ENCODE peak calls at places on chromosomes 1 and 21, in four cellular contexts. S, X, T and A are unnamed samples.

GRCh38 chr1:66542811-66543767 is 9.1 kb downstream of the SGIP1 start:
- DNase-seq in X (no peak), T (peak; percentile 96), S (no peak), A (no peak)

GRCh38 chr1:186183219-186183618 is 191.8 kb downstream of the TPR start:
- DNase-seq in S (no peak), T (no peak), X (no peak), A (peak; percentile 26)

GRCh38 chr1:170583186-170583585 is 51.2 kb downstream of the GORAB start:
- DNase-seq in S (no peak), T (no peak), X (no peak), A (no peak)

GRCh38 chr1:56200446-56200845 is 378.9 kb downstream of the PLPP3 start:
- DNase-seq in S (no peak), X (no peak), T (peak; percentile 31), A (no peak)

GRCh38 chr1:1927751-1928150 is 8.7 kb upstream of the TMEM52 start:
- DNase-seq in S (no peak), X (no peak), T (no peak), A (peak; percentile 66)

GRCh38 chr1:115572710-115573109 is 69.1 kb upstream of the VANGL1 start:
- DNase-seq in X (no peak), S (no peak), T (no peak), A (no peak)

GRCh38 chr1:36400825-36401601 is 3.3 kb upstream of the LSM10 start:
- DNase-seq in X (no peak), T (no peak), S (peak; percentile 27), A (peak; percentile 85)

GRCh38 chr1:185154912-185155513 is 1.7 kb downstream of the TRMT1L start:
- DNase-seq in X (no peak), T (no peak), S (no peak), A (no peak)

GRCh38 chr1:103250441-103250861 is 142.1 kb upstream of the COL11A1 start:
- DNase-seq in S (no peak), X (no peak), T (no peak), A (no peak)

GRCh38 chr21:28160378-28160777 is 832.3 kb downstream of the LTN1 start:
- DNase-seq in X (no peak), S (no peak), T (no peak), A (no peak)

GRCh38 chr1:15755021-15755642 is 3.5 kb upstream of the FBLIM1 start:
- DNase-seq in T (no peak), S (no peak), X (no peak), A (no peak)

GRCh38 chr1:10210841-10211804 is 753 bp downstream of the KIF1B start:
- DNase-seq in X (no peak), T (no peak), S (no peak), A (peak; percentile 96)

GRCh38 chr1:16017076-16017460 is 775 bp downstream of the HSPB7 start:
- DNase-seq in T (no peak), X (no peak), S (no peak), A (no peak)

GRCh38 chr21:14582934-14583628 is 37.0 kb upstream of the SAMSN1 start:
- DNase-seq in S (no peak), T (no peak), X (no peak), A (no peak)

GRCh38 chr1:162631546-162632233 is 574 bp upstream of the DDR2 start:
- DNase-seq in S (no peak), X (no peak), T (no peak), A (no peak)

GRCh38 chr1:168266644-168267186 is 14.0 kb upstream of the TBX19 start:
- DNase-seq in X (no peak), T (no peak), S (no peak), A (no peak)

GRCh38 chr21:42818328-42818749 is 61.0 kb downstream of the WDR4 start:
- DNase-seq in T (peak; percentile 21), S (peak; percentile 54), X (peak; percentile 54), A (peak; percentile 65)